ENCODE peak calls at places on chromosomes 7 and 10, in eight cellular contexts. D, Z, N, U, Q, L, V and Y are unnamed samples.
A peak's percentile ranks its signal among the peaks of the same experiment; 100 is the strongest.

GRCh38 chr10:22986771-22987542 is 59.1 kb downstream of the ARMC3 start:
- DNase-seq in N (peak; percentile 21), Z (no peak), U (peak; percentile 45), D (no peak), Q (peak; percentile 73), L (no peak), V (peak; percentile 67), Y (no peak)

GRCh38 chr7:77321300-77321699 is 94.8 kb downstream of the GSAP start:
- DNase-seq in L (no peak), V (peak; percentile 49), D (no peak), N (no peak), Q (no peak), U (no peak), Z (no peak), Y (no peak)

GRCh38 chr7:133987582-133987981 is 139.6 kb upstream of the LRGUK start:
- DNase-seq in N (no peak), Q (no peak), V (no peak), Z (no peak), L (no peak), D (no peak), U (no peak), Y (no peak)

GRCh38 chr10:127345231-127345965 is 149.0 kb upstream of the INSYN2A start:
- DNase-seq in D (no peak), U (no peak), V (no peak), Q (no peak), N (no peak), Z (no peak), L (no peak), Y (no peak)

GRCh38 chr10:85606401-85606800 is 760.2 kb downstream of the GRID1 start:
- DNase-seq in N (no peak), D (no peak), V (no peak), Z (no peak), Q (no peak), U (no peak), L (no peak), Y (no peak)

GRCh38 chr7:143477501-143478150 is at the start of gene TAS2R41:
- DNase-seq in Q (no peak), L (no peak), Z (no peak), N (no peak), U (no peak), V (no peak), D (no peak), Y (no peak)

GRCh38 chr10:118394557-118395194 is 52.6 kb upstream of the FAM204A start:
- DNase-seq in N (no peak), D (no peak), Z (no peak), L (no peak), U (no peak), Q (no peak), V (no peak), Y (no peak)

GRCh38 chr7:74544706-74545469 is 91.2 kb downstream of the GTF2IRD1 start:
- DNase-seq in L (no peak), N (peak; percentile 34), Z (peak; percentile 36), V (peak; percentile 67), U (peak; percentile 72), D (no peak), Q (peak; percentile 73), Y (peak; percentile 61)

GRCh38 chr7:32393861-32394260 is 96.3 kb downstream of the LSM5 start:
- DNase-seq in U (no peak), Q (no peak), D (no peak), Z (no peak), N (no peak), V (no peak), L (no peak), Y (no peak)

GRCh38 chr10:124593431-124593985 is 131.9 kb downstream of the LHPP start:
- DNase-seq in V (no peak), U (no peak), D (no peak), N (no peak), Q (no peak), Z (no peak), L (no peak), Y (no peak)

GRCh38 chr7:159125944-159126248 is 18.8 kb downstream of the VIPR2 start:
- DNase-seq in L (no peak), Z (no peak), N (no peak), U (no peak), D (no peak), Q (no peak), V (no peak), Y (no peak)

GRCh38 chr10:114174462-114175190 is 623 bp upstream of the CCDC186 start:
- DNase-seq in Z (no peak), L (peak; percentile 43), Q (peak; percentile 69), D (no peak), N (no peak), V (peak; percentile 60), U (peak; percentile 34), Y (no peak)

GRCh38 chr7:132574281-132574680 is 2.0 kb downstream of the PLXNA4 start:
- DNase-seq in L (no peak), V (no peak), Z (no peak), U (no peak), N (no peak), D (no peak), Q (no peak), Y (no peak)

GRCh38 chr10:103762166-103762565 is 93.2 kb downstream of the SH3PXD2A start:
- DNase-seq in N (no peak), V (no peak), L (no peak), Z (no peak), U (no peak), D (no peak), Q (no peak), Y (no peak)

GRCh38 chr7:43753401-43753800 is 5.1 kb upstream of the BLVRA start:
- DNase-seq in Q (no peak), L (no peak), U (no peak), N (no peak), V (no peak), D (no peak), Z (no peak), Y (no peak)

GRCh38 chr10:28930520-28931495 is 253.5 kb downstream of the BAMBI start:
- DNase-seq in D (no peak), U (no peak), V (no peak), Q (no peak), N (no peak), L (no peak), Z (no peak), Y (no peak)

DNA sequence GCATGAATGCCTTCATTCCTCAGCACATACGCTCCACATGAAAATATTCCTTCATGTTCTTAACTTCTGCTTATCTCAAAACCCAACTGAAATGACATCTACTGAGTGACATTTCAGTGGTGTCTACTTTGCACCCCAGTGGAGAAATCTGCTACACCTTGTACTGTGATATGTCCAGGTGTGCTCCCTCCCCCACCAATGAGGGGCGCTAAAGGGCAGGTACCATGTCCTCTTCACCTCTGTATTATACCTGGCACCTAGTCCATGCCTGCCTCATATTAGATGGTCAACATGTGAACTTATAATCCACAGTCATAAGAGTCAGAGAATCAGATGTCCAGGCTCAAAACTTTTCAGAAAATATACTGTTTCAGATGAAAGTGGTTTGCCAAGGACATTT is 2.1 kb downstream of the PAXIP1 start:
- DNase-seq in D (no peak), U (peak; percentile 14), Z (no peak), L (no peak), Q (no peak), V (no peak), N (no peak), Y (no peak)
- TF ChIP-seq CTCF in D (no peak), U (peak; percentile 14), Z (no peak), L (no peak), Q (no peak), V (no peak), N (peak; percentile 63), Y (no peak)

DNA sequence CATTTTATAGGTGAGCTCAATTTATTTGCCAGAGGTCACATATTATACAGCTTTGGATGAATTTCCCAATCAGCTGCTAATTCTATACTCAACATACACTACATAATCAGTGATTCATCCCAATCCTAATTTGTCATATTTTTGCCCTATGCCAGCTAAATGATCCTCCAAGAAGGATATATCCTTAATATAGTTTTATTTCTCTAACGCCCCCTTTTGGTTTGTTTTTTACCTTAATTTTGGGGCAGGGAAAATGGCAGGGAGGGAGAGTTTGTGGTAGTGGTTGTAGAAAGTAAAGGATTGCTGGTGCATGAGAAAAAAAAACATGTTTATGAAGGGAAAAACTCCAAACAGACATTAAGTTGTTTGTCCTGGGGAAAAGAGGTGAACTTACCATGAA is 31.9 kb downstream of the WASL start:
- DNase-seq in N (no peak), Z (no peak), V (no peak), U (no peak), Q (no peak), L (no peak), D (no peak), Y (no peak)
- TF ChIP-seq CTCF in N (no peak), Z (no peak), V (no peak), U (no peak), Q (no peak), L (no peak), D (no peak), Y (no peak)

GRCh38 chr7:29143698-29144203 is 2.6 kb downstream of the CPVL start:
- DNase-seq in Q (no peak), D (no peak), N (no peak), Z (no peak), L (no peak), V (no peak), U (no peak), Y (no peak)

GRCh38 chr7:29147821-29148220 is 1.5 kb upstream of the CPVL start:
- DNase-seq in D (no peak), U (no peak), V (no peak), Q (no peak), Z (no peak), L (no peak), N (no peak), Y (no peak)

GRCh38 chr7:29145553-29146081 is 720 bp downstream of the CPVL start:
- DNase-seq in V (no peak), N (no peak), L (no peak), D (no peak), U (no peak), Q (no peak), Z (no peak), Y (no peak)

GRCh38 chr7:29146082-29146706 is at the start of gene CPVL:
- DNase-seq in N (peak; percentile 29), L (no peak), V (no peak), U (no peak), Q (no peak), Z (peak; percentile 66), D (no peak), Y (peak; percentile 88)

DNA sequence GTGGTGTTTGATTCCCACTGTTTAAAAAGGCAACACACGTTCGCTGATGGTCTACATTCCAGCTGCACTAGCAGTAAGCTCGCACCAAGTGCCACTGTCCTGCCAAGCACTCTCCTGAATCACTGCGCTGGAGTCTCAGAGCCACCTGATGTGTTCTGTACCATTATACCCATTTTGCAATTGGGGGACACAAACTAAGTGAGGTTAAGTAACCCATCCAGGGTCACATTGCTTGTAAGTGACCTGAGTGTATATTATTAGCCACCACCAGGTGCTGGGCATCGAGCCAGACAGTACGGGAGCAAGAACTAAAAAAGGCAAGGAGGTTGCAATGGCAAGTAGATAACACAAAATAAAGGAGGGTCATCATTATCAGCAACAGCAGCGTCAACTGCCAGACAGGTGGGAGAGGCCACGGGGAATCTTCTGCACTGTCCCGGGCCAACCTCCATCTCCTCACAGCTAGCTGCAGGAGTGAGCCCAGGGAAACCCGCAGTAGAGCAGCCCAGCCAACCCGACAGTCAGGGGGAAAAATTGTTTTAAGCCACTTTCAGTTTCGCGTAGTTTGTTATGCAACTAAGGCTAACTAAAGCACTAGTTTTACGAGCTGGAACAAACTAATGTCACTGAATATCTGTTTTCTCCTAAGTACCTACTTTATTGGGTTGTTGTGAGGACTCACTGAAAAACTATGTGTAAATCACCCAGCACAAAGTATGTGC is 712 bp upstream of the CPVL start:
- DNase-seq in L (no peak), D (no peak), U (no peak), V (no peak), Q (no peak), Z (peak; percentile 14), N (peak; percentile 8), Y (peak; percentile 28)
- TF ChIP-seq CTCF in L (no peak), D (no peak), U (no peak), V (no peak), Q (no peak), Z (peak; percentile 13), N (peak; percentile 37), Y (peak; percentile 10)

GRCh38 chr7:99837649-99838361 is 10.0 kb downstream of the CYP3A43 start:
- DNase-seq in Z (no peak), V (peak; percentile 15), U (peak; percentile 41), Q (peak; percentile 9), N (no peak), L (no peak), D (no peak), Y (no peak)
- TF ChIP-seq CTCF in Z (no peak), V (no peak), U (peak; percentile 33), Q (no peak), N (peak; percentile 19), L (no peak), D (no peak), Y (peak; percentile 36)